ENCODE peak calls at places on chromosomes 3 and 15, in four cellular contexts. R is esophagus muscularis mucosa; J is CD4-positive, alpha-beta T cell; L is colonic mucosa. Z is an unnamed sample.

GRCh38 chr3:171994646-171995441 is 44.5 kb upstream of the FNDC3B start:
- DNase-seq in R (no peak), J (no peak), L (no peak), Z (peak; percentile 11)

GRCh38 chr3:127886276-127886862 is 28.7 kb upstream of the KBTBD12 start:
- DNase-seq in R (no peak), J (no peak), L (no peak), Z (no peak)

GRCh38 chr15:39509941-39510845 is 70.7 kb upstream of the THBS1 start:
- DNase-seq in R (no peak), J (no peak), L (no peak), Z (no peak)

GRCh38 chr15:89512631-89513030 is 16.2 kb upstream of the RHCG start:
- DNase-seq in R (no peak), J (no peak), L (no peak), Z (no peak)

GRCh38 chr3:197458179-197458707 is 97.5 kb downstream of the BDH1 start:
- DNase-seq in R (no peak), J (peak; percentile 28), L (peak; percentile 66), Z (no peak)

GRCh38 chr3:186932281-186933181 is 2.2 kb downstream of the ST6GAL1 start:
- DNase-seq in R (no peak), J (no peak), L (no peak), Z (no peak)

GRCh38 chr3:70989174-70989573 is 594.4 kb downstream of the FOXP1 start:
- DNase-seq in R (no peak), J (no peak), L (no peak), Z (no peak)

GRCh38 chr15:49059491-49059890 is 13.2 kb upstream of the SECISBP2L start:
- DNase-seq in R (no peak), J (no peak), L (no peak), Z (no peak)

GRCh38 chr3:18044191-18044590 is 301.8 kb upstream of the TBC1D5 start:
- DNase-seq in R (no peak), J (no peak), L (no peak), Z (no peak)

GRCh38 chr15:37106490-37107001 is 6.2 kb upstream of the MEIS2 start:
- DNase-seq in R (no peak), J (no peak), L (no peak), Z (no peak)

GRCh38 chr3:149643482-149643798 is 14.4 kb downstream of the WWTR1 start:
- DNase-seq in R (no peak), J (no peak), L (no peak), Z (no peak)
- H3K27ac ChIP-seq in R (peak overlapping the region; percentile 37), J (no peak overlapping the region), L (no peak overlapping the region), Z (no peak overlapping the region)

DNA sequence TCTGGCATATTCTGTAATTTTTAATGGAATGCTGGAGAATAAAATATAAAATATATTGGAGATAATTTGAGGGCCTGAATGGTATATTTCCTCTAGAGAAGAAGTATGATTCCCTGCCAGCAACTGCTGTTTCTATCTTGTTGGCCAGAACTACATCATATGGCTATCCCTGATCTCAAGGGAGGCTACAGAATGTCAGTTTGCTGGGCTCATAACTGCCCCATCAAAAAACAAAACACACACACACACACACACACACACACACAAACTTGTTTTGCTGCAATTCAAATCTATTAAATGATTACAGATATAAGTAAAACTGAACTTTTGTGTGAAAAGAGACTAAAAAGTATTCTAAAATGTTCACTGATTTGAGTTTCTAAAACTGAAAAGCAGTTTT is 51.0 kb downstream of the RASA2 start:
- DNase-seq in R (no peak), J (no peak), L (no peak), Z (no peak)
- H3K27ac ChIP-seq in R (no peak overlapping the region), J (no peak overlapping the region), L (no peak overlapping the region), Z (no peak overlapping the region)

GRCh38 chr3:149401926-149402310 is 24.5 kb upstream of the TM4SF1 start:
- DNase-seq in R (no peak), J (no peak), L (no peak), Z (no peak)
- H3K27ac ChIP-seq in R (no peak overlapping the region), J (no peak overlapping the region), L (peak overlapping the region; percentile 0), Z (no peak overlapping the region)

GRCh38 chr15:74403981-74404563 is 29.7 kb downstream of the SEMA7A start:
- DNase-seq in R (no peak), J (no peak), L (no peak), Z (no peak)

GRCh38 chr15:74402873-74403589 is 30.7 kb downstream of the SEMA7A start:
- DNase-seq in R (no peak), J (peak; percentile 30), L (peak; percentile 41), Z (no peak)

GRCh38 chr15:74400915-74401757 is 32.6 kb downstream of the SEMA7A start:
- DNase-seq in R (no peak), J (no peak), L (no peak), Z (no peak)

GRCh38 chr15:74403590-74403919 is 30.2 kb downstream of the SEMA7A start:
- DNase-seq in R (no peak), J (no peak), L (no peak), Z (no peak)

GRCh38 chr15:74402337-74402839 is 31.4 kb downstream of the SEMA7A start:
- DNase-seq in R (no peak), J (no peak), L (no peak), Z (no peak)
- H3K27ac ChIP-seq in R (no peak overlapping the region), J (no peak overlapping the region), L (no peak overlapping the region), Z (no peak overlapping the region)

GRCh38 chr3:190492129-190492528 is 21.8 kb upstream of the IL1RAP start:
- DNase-seq in R (no peak), J (no peak), L (no peak), Z (no peak)
- H3K27ac ChIP-seq in R (no peak overlapping the region), J (no peak overlapping the region), L (no peak overlapping the region), Z (no peak overlapping the region)

GRCh38 chr3:44903314-44903713 is 28.9 kb downstream of the TGM4 start:
- DNase-seq in R (no peak), J (no peak), L (no peak), Z (no peak)

GRCh38 chr3:44909063-44909462 is 34.7 kb downstream of the TGM4 start:
- DNase-seq in R (no peak), J (no peak), L (no peak), Z (no peak)

GRCh38 chr3:44905501-44906159 is 31.2 kb downstream of the TGM4 start:
- DNase-seq in R (no peak), J (no peak), L (no peak), Z (no peak)

GRCh38 chr3:44903751-44904150 is 29.3 kb downstream of the TGM4 start:
- DNase-seq in R (no peak), J (no peak), L (no peak), Z (no peak)

DNA sequence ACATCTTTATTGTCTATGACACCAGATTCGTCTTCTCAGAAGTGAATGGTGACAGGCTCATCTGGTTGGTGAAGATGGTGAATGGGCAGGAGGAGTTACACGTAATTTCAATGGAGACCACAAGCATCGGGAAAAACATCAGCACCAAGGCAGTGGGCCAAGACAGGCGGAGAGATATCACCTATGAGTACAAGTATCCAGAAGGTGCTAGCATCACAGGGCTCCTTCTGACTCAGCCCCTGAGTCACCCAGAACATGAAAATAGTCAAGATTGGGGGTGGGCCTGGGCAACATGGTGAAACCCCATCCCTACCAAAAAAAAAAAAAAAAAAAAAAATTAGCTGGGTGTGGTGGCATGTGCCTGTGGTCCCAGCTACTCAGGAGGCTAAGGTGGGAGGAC is 32.6 kb downstream of the TGM4 start:
- DNase-seq in R (no peak), J (no peak), L (no peak), Z (no peak)
- H3K27ac ChIP-seq in R (no peak overlapping the region), J (no peak overlapping the region), L (no peak overlapping the region), Z (peak overlapping the region; percentile 39)